ENCODE peak calls at places on chromosomes 12 and 14, in five cellular contexts. C, X, P, D and K are unnamed samples.

GRCh38 chr14:24911324-24912095 is 138.4 kb downstream of the STXBP6 start:
- DNase-seq in C (peak), X (no peak), P (no peak), D (no peak), K (no peak)

GRCh38 chr12:56634242-56634836 is 4.2 kb upstream of the BAZ2A start:
- DNase-seq in C (no peak), X (no peak), P (peak), D (no peak), K (peak)

GRCh38 chr14:32698831-32699230 is 239.8 kb upstream of the NPAS3 start:
- DNase-seq in C (peak), X (no peak), P (no peak), D (no peak), K (no peak)

GRCh38 chr14:65880507-65880906 is 468.0 kb downstream of the FUT8 start:
- DNase-seq in C (no peak), X (no peak), P (no peak), D (no peak), K (no peak)

GRCh38 chr14:92510972-92511371 is 2.6 kb upstream of the RIN3 start:
- DNase-seq in C (no peak), X (peak), P (peak), D (no peak), K (no peak)

GRCh38 chr14:72646861-72647528 is 246.9 kb downstream of the DPF3 start:
- DNase-seq in C (no peak), X (no peak), P (no peak), D (no peak), K (no peak)

GRCh38 chr14:51004801-51005526 is 60.7 kb upstream of the PYGL start:
- DNase-seq in C (no peak), X (no peak), P (no peak), D (no peak), K (no peak)

GRCh38 chr12:27236498-27236897 is 7.6 kb upstream of the STK38L start:
- DNase-seq in C (peak), X (no peak), P (no peak), D (no peak), K (no peak)

GRCh38 chr14:94623422-94623809 is 11.2 kb downstream of the SERPINA3 start:
- DNase-seq in C (no peak), X (no peak), P (no peak), D (no peak), K (no peak)

GRCh38 chr14:104665663-104666522 is 23.5 kb upstream of the INF2 start:
- DNase-seq in C (no peak), X (peak), P (peak), D (no peak), K (no peak)
- TF ChIP-seq CTCF in C (peak), X (peak), P (peak), D (peak), K (peak)

GRCh38 chr14:22870811-22871199 is 735 bp upstream of the LRP10 start:
- DNase-seq in C (no peak), X (no peak), P (no peak), D (no peak), K (no peak)

GRCh38 chr14:22871200-22871961 is at the start of gene LRP10:
- DNase-seq in C (peak), X (peak), P (peak), D (no peak), K (peak)

GRCh38 chr14:22875003-22875747 is 3.6 kb downstream of the LRP10 start:
- DNase-seq in C (no peak), X (no peak), P (no peak), D (no peak), K (no peak)

GRCh38 chr14:22871962-22872832 is 657 bp downstream of the LRP10 start:
- DNase-seq in C (peak), X (peak), P (peak), D (peak), K (peak)

GRCh38 chr14:22872833-22873520 is 1.4 kb downstream of the LRP10 start:
- DNase-seq in C (peak), X (no peak), P (no peak), D (no peak), K (no peak)
- TF ChIP-seq CTCF in C (peak), X (no peak), P (no peak), D (no peak), K (no peak)

GRCh38 chr12:57766464-57767311 is at the start of gene CYP27B1:
- DNase-seq in C (no peak), X (no peak), P (peak), D (no peak), K (no peak)
- TF ChIP-seq CTCF in C (no peak), X (no peak), P (no peak), D (no peak), K (no peak)

DNA sequence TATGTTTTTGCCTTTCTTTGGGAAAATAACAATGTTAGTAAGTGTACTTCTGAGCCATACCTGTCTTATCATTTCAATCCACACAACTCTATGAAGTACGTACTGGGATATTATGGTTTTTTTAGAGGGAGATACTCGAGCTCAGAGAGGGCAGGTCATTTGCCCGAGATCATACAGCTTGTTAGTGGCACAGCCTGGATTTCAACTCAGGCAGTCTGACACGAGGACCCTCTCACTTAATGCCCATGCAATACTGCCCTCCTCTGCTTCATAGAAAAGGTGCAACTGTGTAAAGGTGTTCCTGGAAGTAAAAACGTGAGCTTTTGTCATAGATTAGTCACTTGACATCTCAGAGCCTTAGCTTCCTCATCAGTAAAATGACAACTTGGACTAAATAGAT is 128.0 kb downstream of the NDUFA12 start:
- DNase-seq in C (no peak), X (no peak), P (peak), D (no peak), K (peak)
- TF ChIP-seq CTCF in C (no peak), X (no peak), P (peak), D (peak), K (peak)

GRCh38 chr14:31205681-31206535 is 1.7 kb downstream of the HECTD1 start:
- DNase-seq in C (peak), X (no peak), P (peak), D (peak), K (no peak)
- TF ChIP-seq CTCF in C (no peak), X (no peak), P (no peak), D (no peak), K (no peak)

GRCh38 chr14:28774764-28775738 is 8.5 kb downstream of the FOXG1 start:
- DNase-seq in C (no peak), X (no peak), P (peak), D (no peak), K (no peak)

GRCh38 chr14:28772613-28773012 is 6.0 kb downstream of the FOXG1 start:
- DNase-seq in C (no peak), X (no peak), P (peak), D (no peak), K (no peak)

GRCh38 chr14:28771168-28771567 is 4.6 kb downstream of the FOXG1 start:
- DNase-seq in C (no peak), X (no peak), P (no peak), D (no peak), K (no peak)

GRCh38 chr14:28773917-28774691 is 7.5 kb downstream of the FOXG1 start:
- DNase-seq in C (no peak), X (peak), P (peak), D (no peak), K (peak)

GRCh38 chr14:28773176-28773575 is 6.6 kb downstream of the FOXG1 start:
- DNase-seq in C (no peak), X (no peak), P (peak), D (no peak), K (no peak)
- TF ChIP-seq CTCF in C (no peak), X (no peak), P (peak), D (no peak), K (no peak)

GRCh38 chr12:50639721-50640120 is 124.2 kb upstream of the ATF1 start:
- DNase-seq in C (no peak), X (no peak), P (no peak), D (no peak), K (no peak)
- TF ChIP-seq CTCF in C (no peak), X (no peak), P (no peak), D (no peak), K (no peak)

GRCh38 chr12:111330800-111331752 is 37.8 kb downstream of the PHETA1 start:
- DNase-seq in C (peak), X (no peak), P (peak), D (peak), K (peak)
- TF ChIP-seq CTCF in C (peak), X (no peak), P (peak), D (peak), K (no peak)